ENCODE peak calls at places on chromosomes 1 and 21, in six cellular contexts. S is NK-92 treated with Interleukin-12 subunit alpha and Interleukin-12 subunit beta, amount 100 ng/mL, for 24 hours; K is NCI-H1092 treated with DMSO at 0.1 percent for 48 hours; N is stimulated activated CD4-positive, alpha-beta T cell treated with anti-CD3 and anti-CD28 coated beads, Interleukin-15, amount 100 ng/mL, for 48 hours; R is substantia nigra; Y is CD4-positive, CD25-positive, alpha-beta regulatory T cell. I is an unnamed sample.

GRCh38 chr1:94093996-94094395 is 27.0 kb downstream of the ABCA4 start:
- DNase-seq in Y (no peak), S (no peak), R (no peak), K (no peak), N (no peak), I (no peak)

GRCh38 chr1:222996307-222996983 is 146.6 kb downstream of the TLR5 start:
- DNase-seq in Y (no peak), N (no peak), S (no peak), K (no peak), R (no peak), I (no peak)

GRCh38 chr1:102693345-102693744 is 415.0 kb downstream of the COL11A1 start:
- DNase-seq in N (no peak), S (no peak), R (no peak), K (no peak), Y (no peak), I (no peak)

GRCh38 chr1:73839922-73840321 is 358.1 kb downstream of the LRRIQ3 start:
- DNase-seq in S (no peak), R (no peak), K (no peak), Y (peak; percentile 19), N (no peak), I (peak; percentile 62)

GRCh38 chr1:155691992-155692528 is 3.2 kb downstream of the DAP3 start:
- DNase-seq in N (no peak), K (no peak), R (no peak), S (no peak), Y (no peak), I (no peak)

GRCh38 chr1:23215291-23215690 is 2.0 kb downstream of the HTR1D start:
- DNase-seq in S (no peak), N (no peak), R (no peak), Y (no peak), K (no peak), I (no peak)

GRCh38 chr1:176692988-176693696 is 230.2 kb downstream of the PAPPA2 start:
- DNase-seq in Y (no peak), S (no peak), N (no peak), K (no peak), R (no peak), I (no peak)

GRCh38 chr21:25456672-25457071 is 150.6 kb downstream of the MRPL39 start:
- DNase-seq in K (no peak), R (no peak), S (no peak), Y (peak; percentile 26), N (peak; percentile 30), I (peak; percentile 6)

GRCh38 chr1:7252411-7253117 is 467.3 kb downstream of the CAMTA1 start:
- DNase-seq in N (no peak), S (no peak), K (peak; percentile 88), Y (no peak), R (no peak), I (no peak)

GRCh38 chr1:89945852-89946476 is 48.9 kb upstream of the ZNF326 start:
- DNase-seq in R (no peak), Y (no peak), S (no peak), K (no peak), N (no peak), I (peak; percentile 13)